ENCODE peak calls at places on chromosomes 16 and 17, in five cellular contexts. Y, P, O, G and Z are unnamed samples.
A peak's percentile ranks its signal among the peaks of the same experiment; 100 is the strongest.

GRCh38 chr16:80029706-80030481 is 429.4 kb upstream of the MAF start:
- DNase-seq in P (no peak), G (no peak), Y (peak; percentile 56), O (no peak), Z (no peak)

GRCh38 chr17:16937431-16937830 is 34.5 kb downstream of the TNFRSF13B start:
- DNase-seq in G (no peak), O (no peak), P (no peak), Y (peak; percentile 42), Z (no peak)

GRCh38 chr16:81076566-81077076 is 417 bp downstream of the C16orf46 start:
- DNase-seq in O (peak; percentile 77), Y (peak; percentile 95), P (peak; percentile 55), G (peak; percentile 93), Z (peak; percentile 74)

GRCh38 chr17:31581491-31581890 is 190.0 kb downstream of the RAB11FIP4 start:
- DNase-seq in G (no peak), Y (no peak), O (no peak), P (no peak), Z (peak; percentile 54)

GRCh38 chr16:19718624-19718965 is 524 bp downstream of the IQCK start:
- DNase-seq in P (no peak), O (peak; percentile 17), Y (no peak), G (no peak), Z (peak; percentile 14)

GRCh38 chr16:845349-845740 is 44.8 kb upstream of the GNG13 start:
- DNase-seq in Y (no peak), P (no peak), O (no peak), G (no peak), Z (no peak)

GRCh38 chr16:49604602-49605001 is 231.0 kb downstream of the C16orf78 start:
- DNase-seq in G (no peak), P (no peak), O (no peak), Y (peak; percentile 17), Z (no peak)

GRCh38 chr16:49876716-49877129 is 20.8 kb upstream of the ZNF423 start:
- DNase-seq in Y (peak; percentile 97), P (peak; percentile 42), G (peak; percentile 86), O (peak; percentile 50), Z (no peak)

GRCh38 chr16:15650019-15650697 is at the start of gene NDE1:
- DNase-seq in O (peak; percentile 88), P (peak; percentile 94), Y (peak; percentile 97), G (peak; percentile 94), Z (peak; percentile 82)

GRCh38 chr16:9415588-9415987 is 324.1 kb downstream of the HAPSTR1 start:
- DNase-seq in O (no peak), G (no peak), P (no peak), Y (peak; percentile 58), Z (no peak)

GRCh38 chr16:86508947-86509758 is 1.2 kb upstream of the FOXF1 start:
- DNase-seq in O (peak; percentile 73), G (peak; percentile 46), P (no peak), Y (peak; percentile 78), Z (peak; percentile 64)

GRCh38 chr16:14309906-14310305 is 238.8 kb downstream of the MRTFB start:
- DNase-seq in O (peak; percentile 31), P (no peak), G (no peak), Y (peak; percentile 64), Z (peak; percentile 76)

GRCh38 chr17:9979463-9979995 is 74.5 kb upstream of the RCVRN start:
- DNase-seq in Y (peak; percentile 43), P (no peak), O (peak; percentile 16), G (no peak), Z (peak; percentile 46)

GRCh38 chr16:77675464-77676324 is 46.6 kb upstream of the NUDT7 start:
- DNase-seq in G (peak; percentile 71), Y (peak; percentile 93), P (peak; percentile 44), O (peak; percentile 86), Z (peak; percentile 76)
- H3K4me3 ChIP-seq in G (no peak overlapping the region), Y (no peak overlapping the region), P (no peak overlapping the region), O (no peak overlapping the region), Z (no peak overlapping the region)

DNA sequence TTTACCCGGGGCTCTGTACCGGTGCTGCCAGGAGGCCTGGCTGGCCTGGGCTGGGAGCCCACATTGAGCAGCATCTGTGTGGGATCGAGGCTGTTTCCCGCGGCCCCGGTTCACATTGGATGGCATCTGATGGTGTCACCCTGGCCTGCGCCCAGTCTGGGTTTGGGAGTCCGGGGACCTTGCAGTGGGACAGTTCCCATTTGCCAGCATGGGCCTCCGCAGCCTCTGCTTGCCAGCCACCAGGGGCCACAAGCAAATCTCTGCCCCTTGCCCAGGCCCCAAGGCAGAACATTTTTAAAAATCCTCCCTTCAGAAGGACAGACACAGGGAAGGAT is 64.5 kb downstream of the BANP start:
- DNase-seq in O (no peak), Y (peak; percentile 19), G (no peak), P (no peak), Z (no peak)
- TF ChIP-seq CTCF in O (no peak), Y (no peak), G (no peak), P (no peak), Z (no peak)

GRCh38 chr16:50972899-50973298 is 178.2 kb downstream of the SALL1 start:
- DNase-seq in P (no peak), Y (no peak), G (no peak), O (no peak), Z (no peak)
- H3K4me3 ChIP-seq in P (no peak overlapping the region), Y (no peak overlapping the region), G (no peak overlapping the region), O (no peak overlapping the region), Z (no peak overlapping the region)

GRCh38 chr17:40551874-40552768 is 13.2 kb downstream of the CCR7 start:
- DNase-seq in G (peak; percentile 21), P (no peak), O (peak; percentile 86), Y (peak; percentile 45), Z (peak; percentile 99)
- TF ChIP-seq CTCF in G (no peak), P (no peak), O (no peak), Y (no peak), Z (no peak)

GRCh38 chr16:2468725-2469398 is 2.2 kb upstream of the NTN3 start:
- DNase-seq in P (no peak), G (no peak), O (no peak), Y (peak; percentile 66), Z (no peak)
- H3K4me3 ChIP-seq in P (peak overlapping the region; percentile 54), G (no peak overlapping the region), O (no peak overlapping the region), Y (peak overlapping the region; percentile 59), Z (no peak overlapping the region)